ENCODE peak calls at places on chromosomes 2 and 18, in four cellular contexts. B is CD8-positive, alpha-beta memory T cell; V is cardiac muscle cell; R is testis. G is an unnamed sample.

GRCh38 chr2:241703128-241703604 is 1.3 kb downstream of the ING5 start:
- DNase-seq in R (no peak), V (peak; percentile 25), B (no peak), G (no peak)

GRCh38 chr2:212266310-212266709 is 272.3 kb downstream of the ERBB4 start:
- DNase-seq in R (no peak), V (no peak), B (no peak), G (no peak)

GRCh38 chr2:133218204-133218603 is 350.1 kb downstream of the NCKAP5 start:
- DNase-seq in B (no peak), V (no peak), R (no peak), G (no peak)

GRCh38 chr18:8319798-8320477 is 289.3 kb upstream of the RAB12 start:
- DNase-seq in B (no peak), R (no peak), V (peak; percentile 12), G (no peak)

GRCh38 chr2:42256502-42256901 is 87.3 kb downstream of the EML4 start:
- DNase-seq in V (peak; percentile 21), R (no peak), B (no peak), G (no peak)

GRCh38 chr2:150472122-150472899 is 15.2 kb downstream of the RND3 start:
- DNase-seq in V (peak; percentile 70), B (no peak), R (no peak), G (no peak)

GRCh38 chr2:235698028-235698427 is 204.2 kb downstream of the AGAP1 start:
- DNase-seq in B (no peak), V (no peak), R (no peak), G (no peak)

GRCh38 chr18:44729631-44730101 is 49.0 kb downstream of the SETBP1 start:
- DNase-seq in R (no peak), B (peak; percentile 22), V (peak; percentile 60), G (no peak)

GRCh38 chr2:187993516-187993915 is 298.2 kb upstream of the GULP1 start:
- DNase-seq in V (peak; percentile 9), R (no peak), B (no peak), G (no peak)

GRCh38 chr2:33015421-33016142 is 68.8 kb downstream of the LTBP1 start:
- DNase-seq in R (no peak), B (no peak), V (peak; percentile 87), G (no peak)

GRCh38 chr18:3839481-3840075 is 389.6 kb downstream of the TGIF1 start:
- DNase-seq in B (no peak), V (no peak), R (no peak), G (no peak)

GRCh38 chr2:235739704-235740415 is 246.0 kb downstream of the AGAP1 start:
- DNase-seq in V (no peak), B (no peak), R (no peak), G (peak; percentile 67)

GRCh38 chr2:1813371-1813770 is 69.1 kb upstream of the PXDN start:
- DNase-seq in R (no peak), V (no peak), B (no peak), G (no peak)

GRCh38 chr18:24894880-24895279 is 434.4 kb downstream of the HRH4 start:
- DNase-seq in V (no peak), B (no peak), R (no peak), G (no peak)

GRCh38 chr18:6682437-6683111 is 46.9 kb upstream of the ARHGAP28 start:
- DNase-seq in B (no peak), R (no peak), V (peak; percentile 3), G (peak; percentile 31)

GRCh38 chr2:68745006-68745405 is 10.4 kb downstream of the ARHGAP25 start:
- DNase-seq in B (no peak), V (no peak), R (no peak), G (no peak)

GRCh38 chr18:58635891-58636290 is 7.0 kb upstream of the ALPK2 start:
- DNase-seq in V (peak; percentile 70), B (no peak), R (no peak), G (no peak)

GRCh38 chr2:85777441-85777861 is 23.7 kb downstream of the ATOH8 start:
- DNase-seq in V (peak; percentile 73), R (peak; percentile 76), B (no peak), G (no peak)

GRCh38 chr2:6352906-6353515 is 512.7 kb downstream of the CMPK2 start:
- DNase-seq in B (no peak), V (no peak), R (peak; percentile 56), G (peak; percentile 75)

GRCh38 chr18:8843005-8843404 is 137.6 kb downstream of the MTCL1 start:
- DNase-seq in B (no peak), R (no peak), V (no peak), G (no peak)

GRCh38 chr2:230140667-230141066 is 71.9 kb upstream of the SLC16A14 start:
- DNase-seq in R (no peak), V (no peak), B (no peak), G (no peak)

GRCh38 chr2:40434638-40435296 is 17.1 kb downstream of the SLC8A1 start:
- DNase-seq in V (peak; percentile 95), R (no peak), B (no peak), G (no peak)

GRCh38 chr18:62702259-62702658 is 13.1 kb upstream of the PHLPP1 start:
- DNase-seq in R (no peak), V (no peak), B (no peak), G (no peak)
- H3K36me3 ChIP-seq in R (no peaks in the 10 kb centered on the region), V (no peaks in the 10 kb centered on the region), B (no peaks in the 10 kb centered on the region), G (no peaks in the 10 kb centered on the region)

GRCh38 chr2:162073776-162074578 is at the start of gene DPP4:
- DNase-seq in V (no peak), B (peak; percentile 39), R (peak; percentile 18), G (peak; percentile 86)

GRCh38 chr2:162075689-162076132 is 1.7 kb upstream of the DPP4 start:
- DNase-seq in V (peak; percentile 46), B (no peak), R (no peak), G (no peak)

GRCh38 chr2:162072976-162073775 is 839 bp downstream of the DPP4 start:
- DNase-seq in B (no peak), R (peak; percentile 16), V (no peak), G (no peak)

GRCh38 chr2:162074579-162074922 is 536 bp upstream of the DPP4 start:
- DNase-seq in V (no peak), B (no peak), R (no peak), G (no peak)

DNA sequence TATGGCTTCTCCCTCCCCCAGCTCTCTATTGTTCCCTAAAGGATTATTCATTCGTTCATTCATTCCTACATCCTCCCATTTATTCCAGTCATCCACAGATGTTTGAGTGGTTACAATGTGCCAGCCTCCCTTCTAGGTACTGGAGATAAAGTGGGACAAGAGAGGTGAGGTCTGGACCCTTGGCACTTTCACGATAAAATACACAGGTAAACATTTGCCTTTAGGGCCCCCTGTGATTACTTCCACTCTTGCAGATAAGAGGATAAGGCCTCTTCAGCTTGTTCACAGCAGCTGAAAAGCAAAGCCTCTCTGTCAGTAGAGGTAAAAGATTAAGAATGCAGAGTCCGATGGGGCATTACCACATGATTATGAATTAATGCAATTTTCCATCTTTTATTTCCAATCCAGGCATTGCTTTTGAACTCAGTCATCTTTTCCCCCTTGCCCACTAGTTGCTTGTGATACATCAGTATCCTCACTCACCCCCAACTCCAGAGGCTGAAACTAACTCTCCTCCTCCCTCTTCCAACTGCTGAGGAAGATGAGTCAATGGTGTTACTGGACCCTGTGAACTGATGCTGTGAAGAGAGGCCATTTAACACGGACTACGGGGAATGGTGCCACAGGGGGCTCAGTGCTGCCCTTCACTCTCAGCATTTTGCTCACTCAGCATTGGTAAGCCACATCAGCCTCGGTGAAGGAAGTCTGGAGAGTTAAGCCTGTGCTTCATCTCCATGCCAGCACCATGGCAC is 1.1 kb upstream of the DPP4 start:
- DNase-seq in R (no peak), V (no peak), B (no peak), G (no peak)
- H3K4me3 ChIP-seq in R (no peak overlapping the region), V (no peak overlapping the region), B (no peak overlapping the region), G (no peak overlapping the region)

DNA sequence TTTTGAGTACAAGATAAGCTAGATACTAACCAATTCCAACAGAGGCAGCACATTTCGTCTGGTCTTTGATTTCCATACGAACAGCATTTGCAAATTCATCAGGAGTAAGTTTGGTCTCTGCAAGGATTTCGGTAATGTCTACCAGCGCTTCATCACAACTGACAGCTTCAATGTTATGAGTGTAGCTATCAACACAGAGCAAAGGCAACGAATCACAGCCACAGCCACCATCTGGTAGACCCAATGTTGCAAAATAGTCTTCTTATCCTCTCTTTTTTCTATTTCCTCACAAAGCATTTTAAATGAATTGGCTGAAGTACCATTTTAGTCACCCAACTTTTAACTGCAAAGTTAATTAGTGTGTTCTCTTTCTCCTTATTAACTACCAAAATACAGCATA is 68.3 kb downstream of the REV1 start:
- DNase-seq in V (peak; percentile 55), B (no peak), R (no peak), G (no peak)
- H3K36me3 ChIP-seq in V (peaks cover 45% of the 10 kb centered on the region), B (peaks cover 40% of the 10 kb centered on the region), R (no peaks in the 10 kb centered on the region), G (peaks cover 13% of the 10 kb centered on the region)

DNA sequence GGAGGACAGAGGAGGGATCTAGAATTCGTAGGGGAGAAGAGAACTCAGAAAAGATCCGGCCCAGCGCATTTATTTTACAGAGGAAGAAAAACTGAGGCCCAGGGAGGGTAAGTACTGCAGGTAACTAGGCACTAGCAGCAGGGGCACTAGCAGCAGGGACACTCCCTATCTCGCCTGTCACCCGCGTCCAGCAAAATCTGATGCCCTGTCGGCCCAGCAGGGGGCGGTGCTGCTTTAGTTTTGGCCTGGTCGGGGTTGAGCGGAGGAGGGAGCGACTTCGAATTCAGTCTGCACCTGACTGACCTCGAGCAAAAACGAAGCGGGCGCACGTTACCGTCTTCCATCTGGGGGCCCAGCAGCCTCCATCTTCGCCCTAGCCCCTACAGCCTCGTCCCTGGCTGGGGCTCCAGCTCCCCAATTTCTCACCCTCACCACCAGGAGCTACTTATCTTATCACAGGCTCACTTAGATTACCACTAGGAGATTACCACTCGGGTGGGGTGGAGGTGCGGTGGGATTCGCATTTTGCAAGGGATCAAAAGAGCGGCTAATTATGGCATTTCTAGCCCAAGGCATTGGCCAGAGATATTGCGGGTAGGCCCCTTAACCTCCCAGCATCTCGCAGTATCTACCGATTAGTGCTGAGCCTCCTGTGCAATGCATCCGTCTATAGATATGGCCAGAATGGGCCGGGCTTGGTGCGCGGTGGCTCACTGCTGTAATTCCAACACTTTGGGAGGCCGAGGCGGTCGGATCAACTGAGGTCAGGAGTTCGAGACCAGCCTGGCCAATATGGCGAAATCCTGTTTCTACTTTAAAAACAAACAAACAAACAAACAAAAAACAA is 17.8 kb upstream of the CD8A start:
- DNase-seq in B (peak; percentile 94), V (peak; percentile 79), R (peak; percentile 91), G (peak; percentile 95)
- H3K4me3 ChIP-seq in B (peak overlapping the region; percentile 71), V (peak overlapping the region; percentile 42), R (peak overlapping the region; percentile 41), G (peak overlapping the region; percentile 34)

GRCh38 chr2:216285641-216286156 is 86.6 kb downstream of the MARCHF4 start:
- DNase-seq in V (no peak), B (no peak), R (no peak), G (no peak)

GRCh38 chr2:216287251-216287650 is 85.0 kb downstream of the MARCHF4 start:
- DNase-seq in B (no peak), R (no peak), V (peak; percentile 20), G (no peak)

GRCh38 chr2:216289470-216289869 is 82.8 kb downstream of the MARCHF4 start:
- DNase-seq in B (no peak), R (no peak), V (no peak), G (no peak)

GRCh38 chr2:216284708-216285107 is 87.6 kb downstream of the MARCHF4 start:
- DNase-seq in R (no peak), V (no peak), B (no peak), G (no peak)

GRCh38 chr2:216286616-216287231 is 85.6 kb downstream of the MARCHF4 start:
- DNase-seq in B (no peak), V (peak; percentile 21), R (no peak), G (no peak)
- H3K36me3 ChIP-seq in B (no peaks in the 10 kb centered on the region), V (no peaks in the 10 kb centered on the region), R (no peaks in the 10 kb centered on the region), G (no peaks in the 10 kb centered on the region)

GRCh38 chr2:221529943-221530652 is 42.0 kb downstream of the EPHA4 start:
- DNase-seq in B (no peak), V (peak; percentile 39), R (no peak), G (no peak)
- H3K4me3 ChIP-seq in B (peak overlapping the region; percentile 3), V (no peak overlapping the region), R (no peak overlapping the region), G (no peak overlapping the region)